ENCODE peak calls at places on chromosome 14, in five cellular contexts. R is GM12878, U is MM.1S, J is lung, C is small intestine. T is an unnamed sample. For H3K4me1, the result is how much of the 10 kb centered on the place peaks cover.

GRCh38 chr14:99410019-99410418 is 70.6 kb downstream of the SETD3 start:
- DNase-seq in R (no peak), U (no peak), J (no peak), C (no peak), T (no peak)

GRCh38 chr14:46063872-46064271 is 587.7 kb downstream of the RPL10L start:
- DNase-seq in R (no peak), U (no peak), J (no peak), C (no peak), T (no peak)

GRCh38 chr14:20630340-20631022 is 11.0 kb downstream of the OR6S1 start:
- DNase-seq in R (no peak), U (peak), J (no peak), C (peak), T (no peak)

GRCh38 chr14:20498622-20499021 is 6.7 kb upstream of the RNASE10 start:
- DNase-seq in R (no peak), U (no peak), J (no peak), C (no peak), T (no peak)

GRCh38 chr14:94773682-94774211 is 3.8 kb upstream of the GSC start:
- DNase-seq in R (no peak), U (no peak), J (no peak), C (no peak), T (no peak)

GRCh38 chr14:33686218-33686617 is 264.7 kb downstream of the EGLN3 start:
- DNase-seq in R (no peak), U (no peak), J (no peak), C (no peak), T (no peak)

GRCh38 chr14:104290058-104290667 is 151.8 kb downstream of the KIF26A start:
- DNase-seq in R (no peak), U (no peak), J (no peak), C (no peak), T (no peak)

GRCh38 chr14:104477804-104478375 is 101.7 kb upstream of the C14orf180 start:
- DNase-seq in R (no peak), U (no peak), J (no peak), C (no peak), T (no peak)

GRCh38 chr14:75995372-75996041 is 9.9 kb downstream of the IFT43 start:
- DNase-seq in R (no peak), U (no peak), J (no peak), C (no peak), T (peak)

GRCh38 chr14:92653162-92653651 is 95.2 kb downstream of the LGMN start:
- DNase-seq in R (no peak), U (no peak), J (no peak), C (no peak), T (no peak)

GRCh38 chr14:101018561-101019290 is 115.2 kb upstream of the RTL1 start:
- DNase-seq in R (no peak), U (no peak), J (peak), C (no peak), T (no peak)

GRCh38 chr14:51006781-51007211 is 62.5 kb upstream of the PYGL start:
- DNase-seq in R (no peak), U (no peak), J (peak), C (no peak), T (peak)

GRCh38 chr14:66974397-66975025 is 214.7 kb upstream of the GARIN2 start:
- DNase-seq in R (no peak), U (no peak), J (no peak), C (no peak), T (no peak)

GRCh38 chr14:99772371-99773283 is 20.6 kb upstream of the EML1 start:
- DNase-seq in R (no peak), U (no peak), J (no peak), C (no peak), T (no peak)

GRCh38 chr14:27236601-27237000 is 638.8 kb upstream of the NOVA1 start:
- DNase-seq in R (no peak), U (no peak), J (no peak), C (no peak), T (no peak)

DNA sequence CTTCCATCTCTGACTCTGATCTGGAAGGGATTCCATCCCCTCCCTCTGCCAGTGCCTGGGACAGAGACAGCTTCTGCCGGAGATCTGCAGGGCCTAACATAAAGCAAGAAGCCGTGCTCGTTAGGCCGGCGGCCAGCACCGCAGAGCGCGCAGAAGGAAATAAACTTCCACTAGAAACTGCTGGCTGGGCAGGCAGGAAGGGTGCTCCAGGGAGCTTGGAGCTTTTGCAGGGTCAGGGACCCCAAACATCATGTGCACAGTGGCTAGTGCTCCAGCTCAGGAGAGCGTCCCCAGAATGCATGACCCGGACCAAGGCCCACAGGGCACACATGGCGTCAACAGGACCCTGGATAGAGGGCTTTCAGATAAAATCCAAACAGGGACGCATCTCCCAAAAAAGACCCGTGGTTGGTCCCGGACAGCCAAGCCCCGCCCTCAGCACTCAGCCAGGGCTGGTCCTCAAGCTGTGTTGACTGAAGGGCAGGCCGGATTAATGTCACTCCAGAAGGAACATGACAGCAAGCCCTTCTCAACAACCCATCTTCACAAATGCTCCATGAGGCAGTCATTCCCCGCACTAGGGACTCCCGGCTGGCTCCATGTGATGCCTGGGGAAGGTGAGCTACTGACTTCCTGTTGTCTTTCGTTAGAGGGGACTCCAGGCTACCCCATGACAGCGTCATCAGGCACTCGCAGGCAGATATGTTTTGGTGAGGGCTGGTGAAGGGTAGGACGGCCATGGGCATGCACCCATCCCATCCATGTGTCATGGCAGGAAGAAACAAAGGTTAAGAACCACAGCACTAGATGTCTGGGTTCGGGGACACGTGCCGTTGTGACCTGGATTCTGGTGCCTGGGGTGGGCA is 121.5 kb downstream of the CALM1 start:
- DNase-seq in R (no peak), U (no peak), J (no peak), C (peak), T (no peak)
- H3K4me1 ChIP-seq in R (under half), U (under half), J (under half), C (under half), T (under half)

DNA sequence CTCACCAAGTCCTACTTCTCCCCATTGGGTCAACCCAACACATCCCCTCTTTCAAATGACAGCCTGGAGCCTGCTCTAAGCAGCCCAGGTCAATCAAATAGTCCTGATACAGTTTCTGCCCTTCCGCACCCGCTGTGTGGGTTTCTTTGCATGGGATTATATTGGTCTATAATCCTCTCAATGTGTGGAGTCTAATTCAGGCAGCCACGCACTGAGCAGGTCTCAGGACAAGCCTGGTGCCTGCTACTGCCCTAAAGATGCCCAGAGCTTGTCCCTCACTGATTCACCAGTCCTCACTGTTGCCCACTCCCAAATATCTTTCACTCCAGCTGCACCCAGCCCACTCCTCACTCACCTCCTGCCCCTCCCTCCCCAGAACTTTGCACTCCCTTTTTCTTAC is 16.4 kb downstream of the ACTN1 start:
- DNase-seq in R (no peak), U (no peak), J (no peak), C (no peak), T (no peak)
- H3K4me1 ChIP-seq in R (under half), U (under half), J (under half), C (under half), T (half or more)

GRCh38 chr14:62081956-62082355 is 319.7 kb downstream of the SNAPC1 start:
- DNase-seq in R (no peak), U (no peak), J (no peak), C (no peak), T (no peak)
- H3K4me1 ChIP-seq in R (under half), U (under half), J (under half), C (under half), T (under half)

DNA sequence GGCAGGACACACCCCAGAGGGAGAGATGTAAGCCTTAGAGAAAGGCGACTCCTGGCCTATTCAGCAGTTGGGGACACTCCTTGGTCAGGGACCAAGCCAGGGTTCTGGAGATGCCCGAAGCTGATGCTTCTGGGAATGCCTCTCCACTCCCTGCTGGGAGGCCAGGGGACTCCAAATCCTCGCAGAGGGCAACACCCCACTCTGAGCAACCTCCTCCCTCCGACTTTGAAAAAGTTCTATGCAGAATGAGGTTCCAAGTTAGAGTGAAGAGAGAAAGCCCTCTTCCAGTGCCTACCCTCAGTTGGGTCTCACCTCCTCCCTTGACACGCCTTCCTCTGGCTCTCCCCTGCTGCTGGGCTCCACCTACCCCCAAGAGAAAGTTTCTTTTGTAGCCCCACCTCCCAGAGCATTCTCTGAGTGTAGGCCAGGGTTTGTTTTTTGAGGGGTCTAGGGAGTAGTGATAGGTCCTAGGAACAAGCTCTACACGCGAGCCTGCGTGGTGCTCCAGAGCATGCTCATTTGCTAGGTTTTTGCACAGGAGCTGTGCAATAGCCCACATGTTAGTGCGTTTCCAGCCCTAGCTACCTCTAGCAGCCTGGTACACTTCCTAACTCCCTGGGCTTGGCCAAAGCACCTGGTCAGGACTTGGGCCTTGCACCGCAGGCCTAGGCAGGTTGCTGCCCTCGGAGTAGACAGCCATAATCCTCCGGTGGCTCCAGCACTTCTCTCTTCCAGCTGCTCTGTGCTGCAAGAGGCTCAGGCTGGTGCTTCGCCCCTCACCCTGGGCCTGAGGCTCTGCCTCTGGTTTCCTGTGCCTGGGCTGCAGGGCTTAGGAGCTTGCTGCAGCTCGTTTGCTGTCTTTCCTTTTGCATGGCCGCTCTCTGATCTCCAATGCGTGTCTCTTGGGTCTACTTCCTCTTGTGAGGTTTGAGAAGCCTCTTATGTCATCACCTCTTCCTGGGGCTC is 590 bp upstream of the CEBPE start:
- DNase-seq in R (no peak), U (no peak), J (no peak), C (no peak), T (no peak)
- H3K4me1 ChIP-seq in R (under half), U (under half), J (under half), C (under half), T (under half)

DNA sequence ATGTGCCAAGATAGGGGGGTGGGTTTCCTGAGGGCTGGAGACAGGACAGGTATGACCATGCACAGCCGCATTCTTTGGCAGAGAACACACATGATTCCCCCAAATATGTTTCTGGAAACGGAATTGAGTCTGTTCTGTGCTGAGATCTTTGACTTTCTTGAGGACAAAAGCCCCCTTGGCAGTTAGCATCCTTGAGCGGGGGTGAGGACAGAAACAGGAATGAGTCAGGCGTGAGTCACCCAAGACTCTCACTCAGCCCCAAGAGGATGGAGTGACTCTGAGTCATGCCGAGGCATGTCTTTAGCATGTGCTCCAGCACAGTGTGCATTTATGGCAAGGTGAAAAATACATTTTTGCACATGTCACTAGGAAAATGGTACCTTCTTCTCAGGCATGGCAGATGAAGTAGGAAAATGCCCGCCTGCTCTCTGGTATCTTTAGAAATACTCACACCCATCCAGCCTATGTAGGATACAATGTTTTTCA is 52.1 kb downstream of the DAD1 start:
- DNase-seq in R (peak), U (no peak), J (peak), C (peak), T (peak)
- H3K4me1 ChIP-seq in R (half or more), U (under half), J (under half), C (under half), T (under half)

DNA sequence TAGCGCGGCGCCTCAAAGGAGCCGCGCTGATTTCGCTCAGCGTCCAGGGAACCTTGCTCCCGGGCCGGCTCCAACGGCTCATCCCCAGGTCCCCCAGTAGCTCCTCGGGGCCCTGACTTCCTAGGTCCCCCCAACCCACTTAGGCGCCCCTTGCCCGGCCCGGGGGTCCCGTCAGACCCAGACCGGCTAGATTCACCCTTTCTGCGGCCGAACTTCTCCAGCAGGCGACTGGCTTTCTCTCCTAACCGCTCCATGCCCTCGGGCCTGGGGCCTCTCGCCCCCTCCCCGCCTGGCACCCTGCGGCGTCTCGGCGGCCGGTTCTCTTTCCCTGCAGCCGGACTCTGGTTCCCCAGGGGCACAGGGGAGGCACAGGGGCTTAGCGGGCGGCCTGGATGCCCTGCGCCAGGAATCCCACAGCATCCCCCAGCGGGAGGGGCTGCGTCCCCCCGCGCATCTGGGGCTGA is 306 bp downstream of the AJUBA start:
- DNase-seq in R (no peak), U (no peak), J (no peak), C (no peak), T (no peak)
- H3K4me1 ChIP-seq in R (under half), U (under half), J (under half), C (under half), T (under half)

GRCh38 chr14:65334765-65335411 is 77.6 kb upstream of the FUT8 start:
- DNase-seq in R (no peak), U (no peak), J (no peak), C (peak), T (no peak)

GRCh38 chr14:65333926-65334687 is 78.4 kb upstream of the FUT8 start:
- DNase-seq in R (no peak), U (peak), J (no peak), C (no peak), T (no peak)

GRCh38 chr14:65336191-65336591 is 76.3 kb upstream of the FUT8 start:
- DNase-seq in R (no peak), U (no peak), J (no peak), C (no peak), T (no peak)

GRCh38 chr14:65332141-65332871 is 80.2 kb upstream of the FUT8 start:
- DNase-seq in R (no peak), U (no peak), J (no peak), C (peak), T (no peak)

DNA sequence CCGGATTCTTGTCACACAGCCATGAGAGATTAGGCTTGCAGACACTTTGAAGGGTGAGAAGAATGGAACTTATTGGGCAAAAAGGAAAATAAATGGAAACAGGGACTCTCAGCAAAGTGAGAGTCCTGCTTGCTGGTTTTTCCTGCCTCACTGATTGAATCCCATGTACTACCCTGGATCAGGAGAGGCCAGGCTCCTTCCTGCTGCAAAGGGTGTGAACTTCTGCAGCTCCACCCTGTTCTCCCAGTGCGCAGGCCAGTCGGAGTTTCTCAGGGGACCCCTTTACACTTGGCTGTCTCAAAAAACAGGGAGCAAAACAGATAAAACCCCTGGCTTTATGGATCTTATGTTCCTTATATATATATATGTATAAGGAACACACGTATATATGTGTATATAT is 77.0 kb upstream of the FUT8 start:
- DNase-seq in R (no peak), U (no peak), J (no peak), C (peak), T (no peak)
- H3K4me1 ChIP-seq in R (under half), U (under half), J (under half), C (under half), T (under half)